ENCODE peak calls at places on chromosomes 16 and 17, in five cellular contexts. L, R, N, Q and J are unnamed samples.

GRCh38 chr16:89602273-89602951 is 11.0 kb upstream of the DPEP1 start:
- DNase-seq in L (peak), R (peak), N (no peak), Q (no peak), J (peak)

GRCh38 chr16:61237804-61238485 is 798.3 kb downstream of the CDH8 start:
- DNase-seq in L (no peak), R (no peak), N (no peak), Q (no peak), J (no peak)

GRCh38 chr16:89318430-89318758 is 100.9 kb downstream of the ZNF778 start:
- DNase-seq in L (no peak), R (no peak), N (no peak), Q (no peak), J (no peak)

GRCh38 chr17:2709173-2709661 is 2.3 kb downstream of the CLUH start:
- DNase-seq in L (no peak), R (no peak), N (no peak), Q (peak), J (no peak)

GRCh38 chr17:335691-336090 is 16.9 kb downstream of the RPH3AL start:
- DNase-seq in L (no peak), R (no peak), N (no peak), Q (no peak), J (no peak)

GRCh38 chr17:80668375-80669149 is 123.9 kb downstream of the RPTOR start:
- DNase-seq in L (no peak), R (no peak), N (no peak), Q (no peak), J (no peak)

GRCh38 chr17:82235775-82236141 is 6.9 kb downstream of the SLC16A3 start:
- DNase-seq in L (no peak), R (no peak), N (no peak), Q (no peak), J (no peak)

GRCh38 chr16:10878644-10879498 is 1.9 kb downstream of the CIITA start:
- DNase-seq in L (peak), R (no peak), N (peak), Q (peak), J (no peak)

GRCh38 chr17:39591958-39592954 is 15.5 kb downstream of the NEUROD2 start:
- DNase-seq in L (peak), R (no peak), N (no peak), Q (peak), J (no peak)

GRCh38 chr17:34383225-34383615 is 20.2 kb upstream of the CCL1 start:
- DNase-seq in L (no peak), R (no peak), N (no peak), Q (no peak), J (no peak)

GRCh38 chr16:31453255-31454204 is 5.8 kb upstream of the ARMC5 start:
- DNase-seq in L (peak), R (no peak), N (peak), Q (no peak), J (peak)

GRCh38 chr17:36627101-36627500 is 25.7 kb downstream of the MRM1 start:
- DNase-seq in L (no peak), R (no peak), N (no peak), Q (no peak), J (no peak)

GRCh38 chr17:30235386-30236296 is at the start of gene SLC6A4:
- DNase-seq in L (no peak), R (no peak), N (no peak), Q (no peak), J (no peak)

GRCh38 chr16:58933186-58933585 is 199.1 kb upstream of the GOT2 start:
- DNase-seq in L (no peak), R (no peak), N (no peak), Q (no peak), J (no peak)

GRCh38 chr16:3182608-3183444 is 5.2 kb upstream of the OR1F1 start:
- DNase-seq in L (peak), R (no peak), N (peak), Q (no peak), J (peak)

GRCh38 chr16:24538756-24539294 is 541 bp upstream of the RBBP6 start:
- DNase-seq in L (no peak), R (no peak), N (no peak), Q (no peak), J (peak)

GRCh38 chr16:57262841-57263584 is 18.0 kb downstream of the ARL2BP start:
- DNase-seq in L (no peak), R (no peak), N (no peak), Q (no peak), J (no peak)

GRCh38 chr17:73341350-73342056 is 29.7 kb upstream of the CDC42EP4 start:
- DNase-seq in L (no peak), R (no peak), N (no peak), Q (no peak), J (no peak)

GRCh38 chr17:27778193-27778592 is 22.1 kb downstream of the NOS2 start:
- DNase-seq in L (peak), R (no peak), N (no peak), Q (no peak), J (peak)

GRCh38 chr16:84115919-84116719 is 623 bp downstream of the MBTPS1 start:
- DNase-seq in L (peak), R (no peak), N (no peak), Q (peak), J (peak)

GRCh38 chr17:2157081-2157480 is 102.2 kb downstream of the HIC1 start:
- DNase-seq in L (peak), R (no peak), N (no peak), Q (no peak), J (peak)

GRCh38 chr16:50836121-50836541 is 94.2 kb downstream of the CYLD start:
- DNase-seq in L (no peak), R (no peak), N (no peak), Q (no peak), J (no peak)

GRCh38 chr17:57448288-57449283 is 192.3 kb downstream of the MSI2 start:
- DNase-seq in L (no peak), R (no peak), N (no peak), Q (no peak), J (no peak)

GRCh38 chr16:71807905-71808592 is 585 bp downstream of the AP1G1 start:
- DNase-seq in L (peak), R (no peak), N (no peak), Q (peak), J (no peak)

GRCh38 chr16:16092925-16093624 is 130.2 kb downstream of the ABCC6 start:
- DNase-seq in L (peak), R (no peak), N (no peak), Q (no peak), J (no peak)

GRCh38 chr16:12661656-12662172 is 142.0 kb downstream of the CPPED1 start:
- DNase-seq in L (peak), R (no peak), N (no peak), Q (peak), J (no peak)